ENCODE peak calls at places on chromosomes 5 and 9, in nine cellular contexts. J is astrocyte of the spinal cord; O is heart left ventricle; E is glutamatergic neuron; Y is endothelial cell; W is HFF-Myc; B is activated CD8-positive, alpha-beta T cell treated with anti-CD3 and anti-CD28 coated beads for 36 hours; K is cardiac muscle cell; C is BJ. U is an unnamed sample.

GRCh38 chr5:40410939-40411635 is 268.6 kb upstream of the PTGER4 start:
- DNase-seq in J (peak; percentile 78), O (peak; percentile 32), E (no peak), Y (no peak), W (no peak), B (no peak), K (no peak), C (no peak), U (peak; percentile 88)

GRCh38 chr5:76351176-76351575 is 51.9 kb upstream of the IQGAP2 start:
- DNase-seq in J (no peak), O (no peak), E (no peak), Y (no peak), W (no peak), B (no peak), K (no peak), C (no peak), U (no peak)

GRCh38 chr5:14174235-14174636 is 31.1 kb downstream of the TRIO start:
- DNase-seq in J (no peak), O (no peak), E (no peak), Y (peak; percentile 27), W (no peak), B (no peak), K (peak; percentile 42), C (no peak), U (no peak)

GRCh38 chr9:128846680-128847030 is 17.1 kb upstream of the SPOUT1 start:
- DNase-seq in J (no peak), O (no peak), E (no peak), Y (no peak), W (no peak), B (no peak), K (no peak), C (no peak), U (no peak)

GRCh38 chr9:101307041-101307440 is 77.8 kb downstream of the BAAT start:
- DNase-seq in J (no peak), O (no peak), E (no peak), Y (no peak), W (no peak), B (no peak), K (no peak), C (no peak), U (peak; percentile 1)

GRCh38 chr9:94156549-94157407 is 72.5 kb downstream of the PTPDC1 start:
- DNase-seq in J (peak; percentile 88), O (peak; percentile 86), E (no peak), Y (no peak), W (no peak), B (no peak), K (no peak), C (no peak), U (peak; percentile 69)

GRCh38 chr9:91886433-91887031 is 63.5 kb downstream of the ROR2 start:
- DNase-seq in J (peak; percentile 24), O (no peak), E (no peak), Y (no peak), W (no peak), B (no peak), K (no peak), C (no peak), U (no peak)

GRCh38 chr5:385321-385720 is 57.7 kb upstream of the EXOC3 start:
- DNase-seq in J (no peak), O (no peak), E (no peak), Y (no peak), W (no peak), B (no peak), K (no peak), C (no peak), U (no peak)

GRCh38 chr5:61304611-61305369 is 27.3 kb upstream of the ZSWIM6 start:
- DNase-seq in J (peak; percentile 79), O (no peak), E (no peak), Y (no peak), W (no peak), B (no peak), K (no peak), C (no peak), U (peak; percentile 96)

GRCh38 chr9:33163433-33164137 is 3.6 kb downstream of the B4GALT1 start:
- DNase-seq in J (no peak), O (peak; percentile 24), E (no peak), Y (no peak), W (no peak), B (peak; percentile 30), K (no peak), C (no peak), U (no peak)
- TF ChIP-seq CTCF in J (no peak), O (no peak), E (no peak), Y (no peak), W (no peak), B (no peak), K (no peak), C (no peak), U (no peak)

GRCh38 chr5:52725781-52726180 is 61.9 kb upstream of the ITGA1 start:
- DNase-seq in J (no peak), O (peak; percentile 64), E (no peak), Y (no peak), W (no peak), B (peak; percentile 6), K (no peak), C (no peak), U (no peak)

GRCh38 chr5:52728201-52728600 is 59.5 kb upstream of the ITGA1 start:
- DNase-seq in J (no peak), O (no peak), E (no peak), Y (no peak), W (no peak), B (no peak), K (no peak), C (no peak), U (no peak)

GRCh38 chr5:52727001-52727400 is 60.7 kb upstream of the ITGA1 start:
- DNase-seq in J (no peak), O (no peak), E (no peak), Y (no peak), W (no peak), B (no peak), K (no peak), C (no peak), U (no peak)

GRCh38 chr5:52728686-52729085 is 59.0 kb upstream of the ITGA1 start:
- DNase-seq in J (no peak), O (no peak), E (no peak), Y (no peak), W (no peak), B (no peak), K (no peak), C (no peak), U (no peak)

GRCh38 chr5:52727568-52727967 is 60.1 kb upstream of the ITGA1 start:
- DNase-seq in J (peak; percentile 56), O (peak; percentile 60), E (no peak), Y (peak; percentile 16), W (no peak), B (no peak), K (no peak), C (no peak), U (peak; percentile 93)
- TF ChIP-seq CTCF in J (no peak), O (no peak), E (no peak), Y (no peak), W (no peak), B (no peak), K (no peak), C (no peak), U (no peak)

DNA sequence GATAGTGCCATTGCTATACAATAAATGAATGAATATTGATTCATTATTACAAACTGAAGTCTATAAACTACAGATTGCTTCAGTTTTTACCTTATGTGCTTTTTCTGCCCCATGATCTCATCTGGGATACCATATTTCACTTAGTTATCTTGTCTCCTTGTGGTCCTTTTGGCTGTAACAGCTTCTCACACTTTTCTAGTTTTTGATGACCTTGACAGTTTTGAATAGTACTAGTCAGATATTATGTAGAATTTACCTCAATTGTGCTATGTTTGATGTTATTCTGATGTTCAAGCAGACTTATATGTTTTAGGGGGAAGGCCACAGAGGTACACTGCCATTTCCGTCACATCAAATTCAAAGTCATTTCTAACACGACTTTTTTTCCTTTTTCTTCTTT is 2364.3 kb upstream of the ACO1 start:
- DNase-seq in J (no peak), O (no peak), E (no peak), Y (no peak), W (no peak), B (no peak), K (no peak), C (no peak), U (no peak)
- TF ChIP-seq CTCF in J (no peak), O (no peak), E (no peak), Y (no peak), W (no peak), B (no peak), K (no peak), C (no peak), U (no peak)

GRCh38 chr9:89743216-89743575 is 138.4 kb downstream of the GADD45G start:
- DNase-seq in J (no peak), O (no peak), E (no peak), Y (no peak), W (no peak), B (peak; percentile 69), K (no peak), C (no peak), U (no peak)
- TF ChIP-seq CTCF in J (no peak), O (no peak), E (no peak), Y (no peak), W (no peak), B (no peak), K (no peak), C (no peak), U (no peak)

U was measured in mammary epithelial cell.